ENCODE peak calls at places on chromosomes 1 and 21, in seven cellular contexts. D, K, M, T, Q, R and F are unnamed samples.

GRCh38 chr1:197469620-197470210 is 201.7 kb downstream of the CRB1 start:
- DNase-seq in M (no peak), Q (no peak), K (no peak), T (no peak), R (no peak), D (no peak), F (no peak)

GRCh38 chr1:235513495-235514366 is 9.5 kb upstream of the B3GALNT2 start:
- DNase-seq in K (peak), M (peak), R (peak), Q (peak), D (peak), T (peak), F (no peak)

GRCh38 chr1:223106856-223107255 is 36.2 kb downstream of the TLR5 start:
- DNase-seq in Q (no peak), D (no peak), K (no peak), T (no peak), M (no peak), R (no peak), F (no peak)

GRCh38 chr21:29256125-29256895 is 42.4 kb upstream of the BACH1 start:
- DNase-seq in Q (no peak), K (no peak), T (no peak), D (no peak), R (no peak), M (no peak), F (no peak)

GRCh38 chr1:241934181-241934815 is 23.3 kb upstream of the BECN2 start:
- DNase-seq in K (no peak), M (peak), D (peak), Q (no peak), R (no peak), T (peak), F (no peak)

GRCh38 chr1:180381184-180381580 is 121.2 kb downstream of the ACBD6 start:
- DNase-seq in K (no peak), Q (no peak), D (no peak), T (no peak), M (no peak), R (no peak), F (no peak)

GRCh38 chr1:11068556-11069232 is 8.9 kb upstream of the SRM start:
- DNase-seq in D (no peak), R (no peak), K (no peak), T (no peak), M (no peak), Q (no peak), F (no peak)

GRCh38 chr1:17276568-17276967 is 27.7 kb downstream of the PADI3 start:
- DNase-seq in Q (no peak), D (peak), T (no peak), R (no peak), M (no peak), K (no peak), F (no peak)

GRCh38 chr21:45971487-45972352 is 9.8 kb upstream of the COL6A1 start:
- DNase-seq in M (no peak), T (no peak), Q (no peak), D (peak), R (no peak), K (no peak), F (no peak)

GRCh38 chr21:44405948-44406872 is 49.1 kb upstream of the LRRC3 start:
- DNase-seq in T (no peak), M (no peak), R (no peak), Q (no peak), D (peak), K (no peak), F (no peak)

GRCh38 chr1:108852541-108852940 is 4.4 kb downstream of the AKNAD1 start:
- DNase-seq in M (no peak), R (no peak), T (peak), Q (no peak), D (no peak), K (no peak), F (no peak)

GRCh38 chr1:28173151-28173979 is 3.1 kb downstream of the PTAFR start:
- DNase-seq in R (no peak), M (no peak), K (no peak), D (peak), Q (no peak), T (peak), F (no peak)

GRCh38 chr1:94753171-94753972 is 66.8 kb upstream of the SLC44A3 start:
- DNase-seq in T (no peak), Q (no peak), R (no peak), K (no peak), M (no peak), D (no peak), F (no peak)

GRCh38 chr1:109395602-109396512 is 1.9 kb downstream of the SORT1 start:
- DNase-seq in M (no peak), D (peak), R (no peak), K (no peak), Q (no peak), T (peak), F (peak)